ENCODE peak calls at places on chromosome 14, in nine cellular contexts. One of them, this sample, is unnamed.

GRCh38 chr14:56488306-56488705 is 91.3 kb upstream of the TMEM260 start:
- DNase-seq in mesothelial cell of epicardium: no peak
- DNase-seq in WERI-Rb-1: no peak
- DNase-seq in stomach: no peak
- DNase-seq in choroid plexus epithelial cell: no peak
- DNase-seq in endodermal cell: no peak
- DNase-seq in uterus: no peak
- DNase-seq in GM06990: no peak
- DNase-seq in LNCaP clone FGC: no peak
- DNase-seq in this sample: no peak

GRCh38 chr14:91317381-91318313 is 73.1 kb upstream of the GPR68 start:
- DNase-seq in mesothelial cell of epicardium: no peak
- DNase-seq in WERI-Rb-1: no peak
- DNase-seq in stomach: peak; percentile 83
- DNase-seq in choroid plexus epithelial cell: no peak
- DNase-seq in endodermal cell: no peak
- DNase-seq in uterus: peak; percentile 52
- DNase-seq in GM06990: peak; percentile 65
- DNase-seq in LNCaP clone FGC: peak; percentile 88
- DNase-seq in this sample: peak; percentile 69

GRCh38 chr14:23544511-23545447 is 6.8 kb downstream of the ZFHX2 start:
- DNase-seq in mesothelial cell of epicardium: no peak
- DNase-seq in WERI-Rb-1: no peak
- DNase-seq in stomach: no peak
- DNase-seq in choroid plexus epithelial cell: peak; percentile 23
- DNase-seq in endodermal cell: peak; percentile 93
- DNase-seq in uterus: no peak
- DNase-seq in GM06990: no peak
- DNase-seq in LNCaP clone FGC: no peak
- DNase-seq in this sample: peak; percentile 73

GRCh38 chr14:99259327-99259726 is 12.7 kb downstream of the BCL11B start:
- DNase-seq in mesothelial cell of epicardium: no peak
- DNase-seq in WERI-Rb-1: no peak
- DNase-seq in stomach: no peak
- DNase-seq in choroid plexus epithelial cell: no peak
- DNase-seq in endodermal cell: no peak
- DNase-seq in uterus: no peak
- DNase-seq in GM06990: no peak
- DNase-seq in LNCaP clone FGC: no peak
- DNase-seq in this sample: no peak

GRCh38 chr14:34539407-34540180 is at the start of gene EAPP:
- DNase-seq in mesothelial cell of epicardium: peak; percentile 91
- DNase-seq in WERI-Rb-1: peak; percentile 97
- DNase-seq in stomach: peak; percentile 99
- DNase-seq in choroid plexus epithelial cell: peak; percentile 99
- DNase-seq in endodermal cell: peak; percentile 99
- DNase-seq in uterus: peak; percentile 95
- DNase-seq in GM06990: peak; percentile 95
- DNase-seq in LNCaP clone FGC: peak; percentile 95
- DNase-seq in this sample: peak; percentile 98

GRCh38 chr14:24280797-24281460 is 9.5 kb upstream of the RABGGTA start:
- DNase-seq in mesothelial cell of epicardium: no peak
- DNase-seq in WERI-Rb-1: no peak
- DNase-seq in stomach: no peak
- DNase-seq in choroid plexus epithelial cell: no peak
- DNase-seq in endodermal cell: no peak
- DNase-seq in uterus: no peak
- DNase-seq in GM06990: no peak
- DNase-seq in LNCaP clone FGC: no peak
- DNase-seq in this sample: no peak

GRCh38 chr14:99393059-99393655 is 87.5 kb downstream of the SETD3 start:
- DNase-seq in mesothelial cell of epicardium: peak; percentile 59
- DNase-seq in WERI-Rb-1: peak; percentile 60
- DNase-seq in stomach: peak; percentile 61
- DNase-seq in choroid plexus epithelial cell: peak; percentile 62
- DNase-seq in endodermal cell: peak; percentile 86
- DNase-seq in uterus: no peak
- DNase-seq in GM06990: no peak
- DNase-seq in LNCaP clone FGC: no peak
- DNase-seq in this sample: no peak

GRCh38 chr14:68853749-68854148 is 60.9 kb upstream of the ZFP36L1 start:
- DNase-seq in mesothelial cell of epicardium: no peak
- DNase-seq in WERI-Rb-1: no peak
- DNase-seq in stomach: peak; percentile 72
- DNase-seq in choroid plexus epithelial cell: no peak
- DNase-seq in endodermal cell: peak; percentile 64
- DNase-seq in uterus: no peak
- DNase-seq in GM06990: no peak
- DNase-seq in LNCaP clone FGC: peak; percentile 58
- DNase-seq in this sample: peak; percentile 46

GRCh38 chr14:22168092-22168955 is 420.7 kb downstream of the DAD1 start:
- DNase-seq in mesothelial cell of epicardium: no peak
- DNase-seq in WERI-Rb-1: no peak
- DNase-seq in stomach: no peak
- DNase-seq in choroid plexus epithelial cell: peak; percentile 65
- DNase-seq in endodermal cell: no peak
- DNase-seq in uterus: no peak
- DNase-seq in GM06990: no peak
- DNase-seq in LNCaP clone FGC: no peak
- DNase-seq in this sample: no peak
- TF ChIP-seq CTCF in mesothelial cell of epicardium: no peak
- TF ChIP-seq CTCF in WERI-Rb-1: no peak
- TF ChIP-seq CTCF in stomach: no peak
- TF ChIP-seq CTCF in choroid plexus epithelial cell: peak; percentile 28
- TF ChIP-seq CTCF in endodermal cell: peak; percentile 46
- TF ChIP-seq CTCF in uterus: no peak
- TF ChIP-seq CTCF in GM06990: no peak
- TF ChIP-seq CTCF in LNCaP clone FGC: no peak
- TF ChIP-seq CTCF in this sample: no peak

GRCh38 chr14:67137744-67138371 is 51.4 kb upstream of the GARIN2 start:
- DNase-seq in mesothelial cell of epicardium: no peak
- DNase-seq in WERI-Rb-1: no peak
- DNase-seq in stomach: no peak
- DNase-seq in choroid plexus epithelial cell: peak; percentile 57
- DNase-seq in endodermal cell: no peak
- DNase-seq in uterus: no peak
- DNase-seq in GM06990: peak; percentile 15
- DNase-seq in LNCaP clone FGC: no peak
- DNase-seq in this sample: no peak
- TF ChIP-seq CTCF in mesothelial cell of epicardium: peak; percentile 46
- TF ChIP-seq CTCF in WERI-Rb-1: no peak
- TF ChIP-seq CTCF in stomach: no peak
- TF ChIP-seq CTCF in choroid plexus epithelial cell: peak; percentile 67
- TF ChIP-seq CTCF in endodermal cell: peak; percentile 74
- TF ChIP-seq CTCF in uterus: no peak
- TF ChIP-seq CTCF in GM06990: peak; percentile 39
- TF ChIP-seq CTCF in LNCaP clone FGC: peak; percentile 31
- TF ChIP-seq CTCF in this sample: peak; percentile 17

DNA sequence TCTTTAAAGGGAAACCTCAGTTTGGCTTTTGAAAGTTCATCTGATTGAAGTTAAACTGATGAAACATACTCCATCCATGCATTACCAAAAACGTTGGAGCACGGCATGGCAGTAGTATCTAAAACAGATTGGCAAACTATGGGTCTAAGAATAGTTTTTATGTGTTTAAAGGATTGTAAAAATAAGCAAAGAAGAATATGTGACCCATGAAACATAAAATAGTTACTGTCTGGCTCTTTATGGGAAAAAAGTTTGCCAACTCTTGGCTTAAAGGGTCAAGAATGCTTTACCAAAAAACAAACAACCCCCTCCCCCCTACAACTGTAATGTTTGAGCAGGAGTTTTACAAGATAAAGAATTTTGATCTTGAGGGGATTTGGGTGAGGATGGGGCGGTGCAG is 32.6 kb downstream of the TRAF3 start:
- DNase-seq in mesothelial cell of epicardium: no peak
- DNase-seq in WERI-Rb-1: no peak
- DNase-seq in stomach: no peak
- DNase-seq in choroid plexus epithelial cell: no peak
- DNase-seq in endodermal cell: no peak
- DNase-seq in uterus: no peak
- DNase-seq in GM06990: no peak
- DNase-seq in LNCaP clone FGC: no peak
- DNase-seq in this sample: no peak
- TF ChIP-seq CTCF in mesothelial cell of epicardium: no peak
- TF ChIP-seq CTCF in WERI-Rb-1: no peak
- TF ChIP-seq CTCF in stomach: no peak
- TF ChIP-seq CTCF in choroid plexus epithelial cell: no peak
- TF ChIP-seq CTCF in endodermal cell: no peak
- TF ChIP-seq CTCF in uterus: no peak
- TF ChIP-seq CTCF in GM06990: no peak
- TF ChIP-seq CTCF in LNCaP clone FGC: no peak
- TF ChIP-seq CTCF in this sample: no peak

GRCh38 chr14:105944632-105945610 is 418.5 kb downstream of the TMEM121 start:
- DNase-seq in mesothelial cell of epicardium: no peak
- DNase-seq in WERI-Rb-1: peak; percentile 63
- DNase-seq in stomach: peak; percentile 85
- DNase-seq in choroid plexus epithelial cell: no peak
- DNase-seq in endodermal cell: peak; percentile 58
- DNase-seq in uterus: peak; percentile 28
- DNase-seq in GM06990: peak; percentile 6
- DNase-seq in LNCaP clone FGC: peak; percentile 36
- DNase-seq in this sample: peak; percentile 57
- TF ChIP-seq CTCF in mesothelial cell of epicardium: no peak
- TF ChIP-seq CTCF in WERI-Rb-1: peak; percentile 92
- TF ChIP-seq CTCF in stomach: no peak
- TF ChIP-seq CTCF in choroid plexus epithelial cell: no peak
- TF ChIP-seq CTCF in endodermal cell: peak; percentile 25
- TF ChIP-seq CTCF in uterus: peak; percentile 86
- TF ChIP-seq CTCF in GM06990: peak; percentile 83
- TF ChIP-seq CTCF in LNCaP clone FGC: peak; percentile 89
- TF ChIP-seq CTCF in this sample: peak; percentile 27

GRCh38 chr14:96181188-96181762 is 23.4 kb upstream of the BDKRB2 start:
- DNase-seq in mesothelial cell of epicardium: no peak
- DNase-seq in WERI-Rb-1: no peak
- DNase-seq in stomach: no peak
- DNase-seq in choroid plexus epithelial cell: no peak
- DNase-seq in endodermal cell: no peak
- DNase-seq in uterus: no peak
- DNase-seq in GM06990: no peak
- DNase-seq in LNCaP clone FGC: no peak
- DNase-seq in this sample: no peak

GRCh38 chr14:96180004-96180403 is 24.6 kb upstream of the BDKRB2 start:
- DNase-seq in mesothelial cell of epicardium: no peak
- DNase-seq in WERI-Rb-1: no peak
- DNase-seq in stomach: no peak
- DNase-seq in choroid plexus epithelial cell: no peak
- DNase-seq in endodermal cell: no peak
- DNase-seq in uterus: no peak
- DNase-seq in GM06990: no peak
- DNase-seq in LNCaP clone FGC: no peak
- DNase-seq in this sample: no peak

GRCh38 chr14:96177766-96178377 is 26.8 kb upstream of the BDKRB2 start:
- DNase-seq in mesothelial cell of epicardium: no peak
- DNase-seq in WERI-Rb-1: no peak
- DNase-seq in stomach: no peak
- DNase-seq in choroid plexus epithelial cell: peak; percentile 40
- DNase-seq in endodermal cell: no peak
- DNase-seq in uterus: peak; percentile 51
- DNase-seq in GM06990: no peak
- DNase-seq in LNCaP clone FGC: no peak
- DNase-seq in this sample: no peak

GRCh38 chr14:96176811-96177211 is 27.8 kb upstream of the BDKRB2 start:
- DNase-seq in mesothelial cell of epicardium: peak; percentile 45
- DNase-seq in WERI-Rb-1: no peak
- DNase-seq in stomach: no peak
- DNase-seq in choroid plexus epithelial cell: peak; percentile 78
- DNase-seq in endodermal cell: no peak
- DNase-seq in uterus: peak; percentile 72
- DNase-seq in GM06990: no peak
- DNase-seq in LNCaP clone FGC: no peak
- DNase-seq in this sample: peak; percentile 62

GRCh38 chr14:96178674-96179321 is 25.8 kb upstream of the BDKRB2 start:
- DNase-seq in mesothelial cell of epicardium: no peak
- DNase-seq in WERI-Rb-1: peak; percentile 42
- DNase-seq in stomach: no peak
- DNase-seq in choroid plexus epithelial cell: no peak
- DNase-seq in endodermal cell: no peak
- DNase-seq in uterus: no peak
- DNase-seq in GM06990: no peak
- DNase-seq in LNCaP clone FGC: no peak
- DNase-seq in this sample: no peak
- TF ChIP-seq CTCF in mesothelial cell of epicardium: no peak
- TF ChIP-seq CTCF in WERI-Rb-1: peak; percentile 50
- TF ChIP-seq CTCF in stomach: no peak
- TF ChIP-seq CTCF in choroid plexus epithelial cell: peak; percentile 26
- TF ChIP-seq CTCF in endodermal cell: peak; percentile 54
- TF ChIP-seq CTCF in uterus: no peak
- TF ChIP-seq CTCF in GM06990: no peak
- TF ChIP-seq CTCF in LNCaP clone FGC: no peak
- TF ChIP-seq CTCF in this sample: no peak